ENCODE peak calls at places on chromosome 15, in six cellular contexts. One of them, this sample, is unnamed.

GRCh38 chr15:33098082-33099058 is 96.1 kb downstream of the FMN1 start:
- DNase-seq in small intestine: no peak
- DNase-seq in lower leg skin: no peak
- DNase-seq in SHP77 treated with DMSO at 0.1 percent for 48 hours: no peak
- DNase-seq in foreskin fibroblast: peak; percentile 94
- DNase-seq in AG08395: peak; percentile 71
- DNase-seq in this sample: no peak

GRCh38 chr15:34460451-34460850 is 22.8 kb upstream of the GOLGA8A start:
- DNase-seq in foreskin fibroblast: no peak
- DNase-seq in SHP77 treated with DMSO at 0.1 percent for 48 hours: no peak
- DNase-seq in AG08395: no peak
- DNase-seq in small intestine: no peak
- DNase-seq in lower leg skin: no peak
- DNase-seq in this sample: no peak

GRCh38 chr15:44636976-44637375 is 26.5 kb downstream of the SPG11 start:
- DNase-seq in lower leg skin: no peak
- DNase-seq in small intestine: no peak
- DNase-seq in AG08395: no peak
- DNase-seq in foreskin fibroblast: no peak
- DNase-seq in SHP77 treated with DMSO at 0.1 percent for 48 hours: no peak
- DNase-seq in this sample: no peak

GRCh38 chr15:100715571-100716455 is 113.4 kb downstream of the ASB7 start:
- DNase-seq in small intestine: peak; percentile 58
- DNase-seq in lower leg skin: peak; percentile 81
- DNase-seq in foreskin fibroblast: no peak
- DNase-seq in AG08395: no peak
- DNase-seq in SHP77 treated with DMSO at 0.1 percent for 48 hours: no peak
- DNase-seq in this sample: no peak

GRCh38 chr15:65576669-65577068 is 34.3 kb downstream of the INTS14 start:
- DNase-seq in lower leg skin: no peak
- DNase-seq in foreskin fibroblast: peak; percentile 64
- DNase-seq in AG08395: peak; percentile 45
- DNase-seq in SHP77 treated with DMSO at 0.1 percent for 48 hours: no peak
- DNase-seq in small intestine: no peak
- DNase-seq in this sample: no peak

GRCh38 chr15:44289352-44289790 is 852 bp downstream of the GOLM2 start:
- DNase-seq in small intestine: no peak
- DNase-seq in SHP77 treated with DMSO at 0.1 percent for 48 hours: no peak
- DNase-seq in lower leg skin: no peak
- DNase-seq in foreskin fibroblast: no peak
- DNase-seq in AG08395: peak; percentile 10
- DNase-seq in this sample: no peak

GRCh38 chr15:75655911-75656310 is 8.2 kb downstream of the SNX33 start:
- DNase-seq in AG08395: no peak
- DNase-seq in foreskin fibroblast: no peak
- DNase-seq in SHP77 treated with DMSO at 0.1 percent for 48 hours: no peak
- DNase-seq in lower leg skin: no peak
- DNase-seq in small intestine: no peak
- DNase-seq in this sample: no peak

GRCh38 chr15:61275901-61276300 is 46.8 kb upstream of the RORA start:
- DNase-seq in foreskin fibroblast: no peak
- DNase-seq in SHP77 treated with DMSO at 0.1 percent for 48 hours: no peak
- DNase-seq in AG08395: no peak
- DNase-seq in small intestine: no peak
- DNase-seq in lower leg skin: no peak
- DNase-seq in this sample: no peak

GRCh38 chr15:89112341-89112971 is 24.2 kb downstream of the ABHD2 start:
- DNase-seq in SHP77 treated with DMSO at 0.1 percent for 48 hours: no peak
- DNase-seq in AG08395: peak; percentile 11
- DNase-seq in small intestine: peak; percentile 96
- DNase-seq in foreskin fibroblast: peak; percentile 66
- DNase-seq in lower leg skin: no peak
- DNase-seq in this sample: no peak

GRCh38 chr15:77584201-77584600 is 48.5 kb downstream of the LINGO1 start:
- DNase-seq in AG08395: no peak
- DNase-seq in small intestine: no peak
- DNase-seq in SHP77 treated with DMSO at 0.1 percent for 48 hours: peak; percentile 8
- DNase-seq in foreskin fibroblast: no peak
- DNase-seq in lower leg skin: no peak
- DNase-seq in this sample: no peak

GRCh38 chr15:82544431-82544830 is 4.2 kb upstream of the RPS17 start:
- DNase-seq in AG08395: no peak
- DNase-seq in SHP77 treated with DMSO at 0.1 percent for 48 hours: no peak
- DNase-seq in lower leg skin: no peak
- DNase-seq in foreskin fibroblast: no peak
- DNase-seq in small intestine: no peak
- DNase-seq in this sample: no peak

GRCh38 chr15:36591534-36592411 is 12.3 kb downstream of the CDIN1 start:
- DNase-seq in AG08395: peak; percentile 17
- DNase-seq in lower leg skin: no peak
- DNase-seq in small intestine: peak; percentile 22
- DNase-seq in foreskin fibroblast: no peak
- DNase-seq in SHP77 treated with DMSO at 0.1 percent for 48 hours: no peak
- DNase-seq in this sample: no peak

GRCh38 chr15:57529748-57530147 is 62.0 kb upstream of the MYZAP start:
- DNase-seq in SHP77 treated with DMSO at 0.1 percent for 48 hours: no peak
- DNase-seq in foreskin fibroblast: no peak
- DNase-seq in lower leg skin: no peak
- DNase-seq in AG08395: no peak
- DNase-seq in small intestine: no peak
- DNase-seq in this sample: no peak

GRCh38 chr15:40471778-40472130 is 970 bp downstream of the CHST14 start:
- DNase-seq in SHP77 treated with DMSO at 0.1 percent for 48 hours: no peak
- DNase-seq in small intestine: no peak
- DNase-seq in foreskin fibroblast: no peak
- DNase-seq in lower leg skin: no peak
- DNase-seq in AG08395: peak; percentile 36
- DNase-seq in this sample: no peak

GRCh38 chr15:60299452-60300047 is 98.2 kb downstream of the ANXA2 start:
- DNase-seq in lower leg skin: peak; percentile 85
- DNase-seq in foreskin fibroblast: peak; percentile 31
- DNase-seq in SHP77 treated with DMSO at 0.1 percent for 48 hours: peak; percentile 77
- DNase-seq in AG08395: peak; percentile 38
- DNase-seq in small intestine: peak; percentile 66
- DNase-seq in this sample: no peak

GRCh38 chr15:37028609-37029287 is 71.6 kb downstream of the MEIS2 start:
- DNase-seq in foreskin fibroblast: peak; percentile 80
- DNase-seq in lower leg skin: no peak
- DNase-seq in SHP77 treated with DMSO at 0.1 percent for 48 hours: no peak
- DNase-seq in small intestine: no peak
- DNase-seq in AG08395: peak; percentile 74
- DNase-seq in this sample: no peak

GRCh38 chr15:88345962-88346361 is 89.4 kb upstream of the NTRK3 start:
- DNase-seq in SHP77 treated with DMSO at 0.1 percent for 48 hours: no peak
- DNase-seq in foreskin fibroblast: no peak
- DNase-seq in lower leg skin: no peak
- DNase-seq in AG08395: no peak
- DNase-seq in small intestine: no peak
- DNase-seq in this sample: no peak

GRCh38 chr15:71807691-71808091 is 2.7 kb upstream of the NR2E3 start:
- DNase-seq in lower leg skin: no peak
- DNase-seq in SHP77 treated with DMSO at 0.1 percent for 48 hours: no peak
- DNase-seq in AG08395: peak; percentile 24
- DNase-seq in foreskin fibroblast: peak; percentile 34
- DNase-seq in small intestine: no peak
- DNase-seq in this sample: no peak